ENCODE peak calls at places on chromosomes 13 and 19, in six cellular contexts. One of them, this sample, is unnamed.

GRCh38 chr13:48446454-48446853 is 33.5 kb upstream of the LPAR6 start:
- DNase-seq in HCT116: no peak
- DNase-seq in GM23248: peak
- DNase-seq in PC-3: peak
- DNase-seq in mammary epithelial cell: peak
- DNase-seq in fibroblast of lung: peak
- DNase-seq in this sample: no peak

GRCh38 chr19:57941593-57941992 is 5.9 kb downstream of the ZNF256 start:
- DNase-seq in HCT116: no peak
- DNase-seq in GM23248: no peak
- DNase-seq in PC-3: no peak
- DNase-seq in mammary epithelial cell: no peak
- DNase-seq in fibroblast of lung: no peak
- DNase-seq in this sample: no peak

GRCh38 chr13:106532111-106532929 is 3.1 kb downstream of the EFNB2 start:
- DNase-seq in HCT116: no peak
- DNase-seq in GM23248: peak
- DNase-seq in PC-3: peak
- DNase-seq in mammary epithelial cell: peak
- DNase-seq in fibroblast of lung: peak
- DNase-seq in this sample: no peak

GRCh38 chr19:23015660-23016059 is 12.7 kb upstream of the ZNF728 start:
- DNase-seq in HCT116: no peak
- DNase-seq in GM23248: no peak
- DNase-seq in PC-3: no peak
- DNase-seq in mammary epithelial cell: no peak
- DNase-seq in fibroblast of lung: no peak
- DNase-seq in this sample: no peak

GRCh38 chr19:7977021-7977722 is 28.3 kb downstream of the ELAVL1 start:
- DNase-seq in HCT116: no peak
- DNase-seq in GM23248: no peak
- DNase-seq in PC-3: no peak
- DNase-seq in mammary epithelial cell: no peak
- DNase-seq in fibroblast of lung: no peak
- DNase-seq in this sample: no peak

GRCh38 chr19:37698216-37698615 is 21.3 kb downstream of the ZNF607 start:
- DNase-seq in HCT116: no peak
- DNase-seq in GM23248: no peak
- DNase-seq in PC-3: no peak
- DNase-seq in mammary epithelial cell: no peak
- DNase-seq in fibroblast of lung: no peak
- DNase-seq in this sample: no peak

GRCh38 chr19:6737284-6737872 is at the start of gene GPR108:
- DNase-seq in HCT116: peak
- DNase-seq in GM23248: peak
- DNase-seq in PC-3: peak
- DNase-seq in mammary epithelial cell: peak
- DNase-seq in fibroblast of lung: peak
- DNase-seq in this sample: peak

GRCh38 chr13:27449081-27449603 is 1.2 kb downstream of the MTIF3 start:
- DNase-seq in HCT116: no peak
- DNase-seq in GM23248: no peak
- DNase-seq in PC-3: peak
- DNase-seq in mammary epithelial cell: peak
- DNase-seq in fibroblast of lung: no peak
- DNase-seq in this sample: no peak

GRCh38 chr13:26202365-26202972 is 19.6 kb downstream of the RNF6 start:
- DNase-seq in HCT116: no peak
- DNase-seq in GM23248: peak
- DNase-seq in PC-3: no peak
- DNase-seq in mammary epithelial cell: no peak
- DNase-seq in fibroblast of lung: no peak
- DNase-seq in this sample: no peak

GRCh38 chr13:66673401-66673800 is 556.7 kb downstream of the PCDH9 start:
- DNase-seq in HCT116: no peak
- DNase-seq in GM23248: peak
- DNase-seq in PC-3: no peak
- DNase-seq in mammary epithelial cell: peak
- DNase-seq in fibroblast of lung: peak
- DNase-seq in this sample: no peak

GRCh38 chr13:92769064-92769463 is 457.5 kb upstream of the GPC6 start:
- DNase-seq in HCT116: no peak
- DNase-seq in GM23248: no peak
- DNase-seq in PC-3: no peak
- DNase-seq in mammary epithelial cell: no peak
- DNase-seq in fibroblast of lung: peak
- DNase-seq in this sample: no peak

GRCh38 chr19:40827386-40828247 is 22.6 kb downstream of the CYP2A6 start:
- DNase-seq in HCT116: no peak
- DNase-seq in GM23248: no peak
- DNase-seq in PC-3: no peak
- DNase-seq in mammary epithelial cell: no peak
- DNase-seq in fibroblast of lung: no peak
- DNase-seq in this sample: no peak

GRCh38 chr13:113098163-113098732 is 7.3 kb upstream of the F7 start:
- DNase-seq in HCT116: no peak
- DNase-seq in GM23248: peak
- DNase-seq in PC-3: no peak
- DNase-seq in mammary epithelial cell: no peak
- DNase-seq in fibroblast of lung: peak
- DNase-seq in this sample: no peak

DNA sequence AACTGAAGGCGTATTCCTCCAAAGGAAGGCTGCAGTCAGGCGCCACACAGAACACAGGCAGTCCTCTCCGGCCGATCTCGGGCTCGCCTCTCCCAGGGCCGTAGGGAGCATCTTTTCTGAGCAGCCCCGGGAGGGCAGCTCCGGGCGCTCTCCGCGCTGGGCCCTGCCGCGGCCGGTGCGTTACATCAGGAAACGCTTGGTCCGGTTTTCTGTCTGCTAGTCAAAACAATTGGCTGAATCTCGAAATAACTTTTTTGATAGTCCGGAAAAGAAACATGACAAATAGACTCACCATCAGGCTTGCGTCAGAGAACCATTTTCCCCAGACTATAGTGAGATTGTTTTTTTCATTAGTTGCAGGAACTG is 115.4 kb downstream of the KCNRG start:
- DNase-seq in HCT116: no peak
- DNase-seq in GM23248: peak
- DNase-seq in PC-3: peak
- DNase-seq in mammary epithelial cell: no peak
- DNase-seq in fibroblast of lung: peak
- DNase-seq in this sample: no peak
- TF ChIP-seq EZH2 in HCT116: no peak
- TF ChIP-seq EZH2 in GM23248: no peak
- TF ChIP-seq EZH2 in PC-3: no peak
- TF ChIP-seq EZH2 in mammary epithelial cell: no peak
- TF ChIP-seq EZH2 in fibroblast of lung: no peak
- TF ChIP-seq EZH2 in this sample: no peak

GRCh38 chr19:55252760-55253159 is 6.1 kb downstream of the PPP6R1 start:
- DNase-seq in HCT116: no peak
- DNase-seq in GM23248: no peak
- DNase-seq in PC-3: no peak
- DNase-seq in mammary epithelial cell: no peak
- DNase-seq in fibroblast of lung: no peak
- DNase-seq in this sample: no peak

GRCh38 chr19:55249841-55250240 is 9.0 kb downstream of the PPP6R1 start:
- DNase-seq in HCT116: no peak
- DNase-seq in GM23248: no peak
- DNase-seq in PC-3: no peak
- DNase-seq in mammary epithelial cell: no peak
- DNase-seq in fibroblast of lung: no peak
- DNase-seq in this sample: no peak

GRCh38 chr19:55253264-55253663 is 5.6 kb downstream of the PPP6R1 start:
- DNase-seq in HCT116: no peak
- DNase-seq in GM23248: no peak
- DNase-seq in PC-3: no peak
- DNase-seq in mammary epithelial cell: no peak
- DNase-seq in fibroblast of lung: no peak
- DNase-seq in this sample: no peak

GRCh38 chr19:55250262-55251036 is 8.4 kb downstream of the PPP6R1 start:
- DNase-seq in HCT116: no peak
- DNase-seq in GM23248: no peak
- DNase-seq in PC-3: no peak
- DNase-seq in mammary epithelial cell: no peak
- DNase-seq in fibroblast of lung: no peak
- DNase-seq in this sample: no peak

DNA sequence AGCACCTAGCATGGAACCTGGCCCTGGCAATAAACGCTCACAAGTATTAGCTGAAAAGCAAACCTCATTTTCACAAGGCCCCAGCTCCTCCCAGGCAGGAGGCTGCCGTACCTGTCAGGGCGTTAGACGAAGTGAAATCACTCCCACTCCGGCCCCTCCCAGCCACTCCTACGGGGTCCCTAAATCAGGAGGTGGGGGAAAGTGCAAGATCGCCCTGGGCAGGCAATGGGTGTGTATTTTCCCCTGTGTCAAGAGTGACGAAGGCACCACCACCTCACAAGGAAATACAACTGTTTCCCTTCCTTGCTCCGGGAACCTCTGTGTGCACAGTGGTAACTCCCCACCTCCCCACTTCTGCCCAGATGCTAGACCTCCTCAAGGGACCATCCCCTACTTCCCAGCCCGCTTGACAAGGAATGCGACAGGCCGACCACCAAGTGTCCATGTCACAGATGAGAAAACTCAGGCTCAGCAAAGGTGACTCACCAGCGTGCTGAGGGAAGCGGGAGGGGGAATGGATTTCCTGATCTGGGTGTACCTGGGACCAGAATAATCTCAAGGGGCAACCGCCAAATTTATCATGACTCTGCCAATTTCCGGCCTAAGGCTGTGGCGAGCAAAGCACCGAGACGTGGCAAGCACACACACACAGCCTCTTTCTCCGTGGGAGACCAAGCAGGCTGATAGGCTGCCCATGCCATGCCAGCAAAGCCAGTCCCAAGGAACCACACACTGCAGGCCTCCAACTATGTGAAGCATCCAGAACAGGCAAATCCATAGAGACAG is 7.3 kb downstream of the PPP6R1 start:
- DNase-seq in HCT116: no peak
- DNase-seq in GM23248: peak
- DNase-seq in PC-3: peak
- DNase-seq in mammary epithelial cell: no peak
- DNase-seq in fibroblast of lung: no peak
- DNase-seq in this sample: no peak
- H3K4me3 ChIP-seq in HCT116: no peak
- H3K4me3 ChIP-seq in GM23248: no peak
- H3K4me3 ChIP-seq in PC-3: no peak
- H3K4me3 ChIP-seq in mammary epithelial cell: no peak
- H3K4me3 ChIP-seq in fibroblast of lung: no peak
- H3K4me3 ChIP-seq in this sample: no peak

GRCh38 chr19:10293637-10294367 is 4.0 kb downstream of the ICAM5 start:
- DNase-seq in HCT116: no peak
- DNase-seq in GM23248: no peak
- DNase-seq in PC-3: no peak
- DNase-seq in mammary epithelial cell: no peak
- DNase-seq in fibroblast of lung: no peak
- DNase-seq in this sample: no peak
- TF ChIP-seq EZH2 in HCT116: no peak
- TF ChIP-seq EZH2 in GM23248: no peak
- TF ChIP-seq EZH2 in PC-3: no peak
- TF ChIP-seq EZH2 in mammary epithelial cell: no peak
- TF ChIP-seq EZH2 in fibroblast of lung: no peak
- TF ChIP-seq EZH2 in this sample: no peak

GRCh38 chr19:1275260-1275975 is at the start of gene FAM174C:
- DNase-seq in HCT116: peak
- DNase-seq in GM23248: peak
- DNase-seq in PC-3: peak
- DNase-seq in mammary epithelial cell: peak
- DNase-seq in fibroblast of lung: peak
- DNase-seq in this sample: peak

GRCh38 chr19:1275976-1276619 is 768 bp downstream of the FAM174C start:
- DNase-seq in HCT116: no peak
- DNase-seq in GM23248: no peak
- DNase-seq in PC-3: no peak
- DNase-seq in mammary epithelial cell: no peak
- DNase-seq in fibroblast of lung: no peak
- DNase-seq in this sample: no peak

GRCh38 chr19:1278074-1278473 is 2.7 kb downstream of the FAM174C start:
- DNase-seq in HCT116: no peak
- DNase-seq in GM23248: no peak
- DNase-seq in PC-3: no peak
- DNase-seq in mammary epithelial cell: no peak
- DNase-seq in fibroblast of lung: no peak
- DNase-seq in this sample: no peak

GRCh38 chr19:1276620-1277007 is 1.3 kb downstream of the FAM174C start:
- DNase-seq in HCT116: no peak
- DNase-seq in GM23248: no peak
- DNase-seq in PC-3: no peak
- DNase-seq in mammary epithelial cell: no peak
- DNase-seq in fibroblast of lung: no peak
- DNase-seq in this sample: no peak

DNA sequence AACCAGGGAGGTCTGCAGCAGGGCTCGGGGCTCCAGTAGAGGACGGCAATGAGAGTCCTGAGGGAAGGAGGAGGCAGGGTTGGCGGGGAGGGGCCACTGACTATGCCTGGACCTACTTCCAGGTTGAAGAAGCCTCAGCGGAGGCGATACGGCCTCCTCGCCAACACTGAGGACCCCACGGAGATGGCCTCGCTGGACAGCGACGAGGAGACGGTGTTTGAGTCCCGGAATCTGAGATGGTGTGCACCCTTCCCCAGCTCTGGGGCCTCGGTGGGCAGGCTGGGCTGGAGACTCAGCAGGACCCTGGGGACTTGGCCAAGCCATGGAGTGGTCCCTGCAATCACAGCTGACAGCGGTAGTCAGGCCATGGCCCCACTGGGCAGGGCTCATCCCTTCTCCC is 1.7 kb downstream of the FAM174C start:
- DNase-seq in HCT116: no peak
- DNase-seq in GM23248: no peak
- DNase-seq in PC-3: no peak
- DNase-seq in mammary epithelial cell: no peak
- DNase-seq in fibroblast of lung: no peak
- DNase-seq in this sample: no peak
- H3K4me3 ChIP-seq in HCT116: peak
- H3K4me3 ChIP-seq in GM23248: peak
- H3K4me3 ChIP-seq in PC-3: peak
- H3K4me3 ChIP-seq in mammary epithelial cell: no peak
- H3K4me3 ChIP-seq in fibroblast of lung: no peak
- H3K4me3 ChIP-seq in this sample: peak

GRCh38 chr19:18109731-18110671 is 12.4 kb downstream of the MAST3 start:
- DNase-seq in HCT116: no peak
- DNase-seq in GM23248: peak
- DNase-seq in PC-3: peak
- DNase-seq in mammary epithelial cell: no peak
- DNase-seq in fibroblast of lung: no peak
- DNase-seq in this sample: peak
- TF ChIP-seq EZH2 in HCT116: no peak
- TF ChIP-seq EZH2 in GM23248: no peak
- TF ChIP-seq EZH2 in PC-3: no peak
- TF ChIP-seq EZH2 in mammary epithelial cell: no peak
- TF ChIP-seq EZH2 in fibroblast of lung: no peak
- TF ChIP-seq EZH2 in this sample: peak

This sample was measured in DND-41.